ENCODE peak calls at places on chromosomes 12 and 14, in four cellular contexts. C, B, X and R are unnamed samples.

GRCh38 chr14:69536976-69537375 is 37.7 kb downstream of the CCDC177 start:
- DNase-seq in B (no peak), X (no peak), C (no peak), R (no peak)

GRCh38 chr14:38366374-38366773 is 110.5 kb upstream of the CLEC14A start:
- DNase-seq in B (no peak), X (no peak), C (no peak), R (no peak)

GRCh38 chr12:107660861-107661415 is 24.7 kb upstream of the PWP1 start:
- DNase-seq in B (no peak), X (no peak), C (no peak), R (no peak)

GRCh38 chr12:1282670-1283361 is 291.8 kb downstream of the ERC1 start:
- DNase-seq in C (peak; percentile 49), B (no peak), X (no peak), R (peak; percentile 75)

GRCh38 chr14:32932921-32933622 is 5.6 kb upstream of the NPAS3 start:
- DNase-seq in B (no peak), C (no peak), X (no peak), R (no peak)

GRCh38 chr12:108663324-108664015 is 29.8 kb upstream of the SELPLG start:
- DNase-seq in B (no peak), C (no peak), X (no peak), R (no peak)

GRCh38 chr14:88948199-88948598 is 123.7 kb downstream of the TTC8 start:
- DNase-seq in C (no peak), X (no peak), B (no peak), R (no peak)

GRCh38 chr12:100234591-100235304 is 32.1 kb downstream of the DEPDC4 start:
- DNase-seq in C (peak; percentile 76), B (peak; percentile 51), X (no peak), R (peak; percentile 65)

GRCh38 chr14:24394275-24394674 is 4.5 kb upstream of the NYNRIN start:
- DNase-seq in C (no peak), B (no peak), X (no peak), R (no peak)

GRCh38 chr12:93785262-93786010 is 108.3 kb downstream of the CRADD start:
- DNase-seq in X (peak; percentile 76), B (no peak), C (peak; percentile 97), R (peak; percentile 96)

GRCh38 chr12:70664463-70664862 is 27.2 kb upstream of the PTPRB start:
- DNase-seq in C (no peak), B (no peak), X (no peak), R (no peak)

GRCh38 chr14:31357279-31357678 is 63.1 kb downstream of the HEATR5A start:
- DNase-seq in X (no peak), C (peak; percentile 28), B (no peak), R (no peak)

GRCh38 chr14:96905825-96906224 is 108.6 kb downstream of the VRK1 start:
- DNase-seq in B (no peak), C (no peak), X (no peak), R (peak; percentile 37)

GRCh38 chr12:44774815-44775411 is 101.2 kb downstream of the NELL2 start:
- DNase-seq in B (no peak), X (no peak), C (peak; percentile 24), R (peak; percentile 2)

GRCh38 chr12:52721838-52722470 is 18.6 kb upstream of the KRT77 start:
- DNase-seq in B (no peak), C (no peak), X (no peak), R (no peak)

GRCh38 chr14:91303091-91303923 is 58.8 kb upstream of the GPR68 start:
- DNase-seq in X (no peak), C (peak; percentile 12), B (no peak), R (no peak)

GRCh38 chr14:58584383-58584782 is 53.4 kb upstream of the DACT1 start:
- DNase-seq in B (peak; percentile 47), X (no peak), C (peak; percentile 56), R (peak; percentile 81)

GRCh38 chr12:43988838-43989560 is 153.1 kb downstream of the TMEM117 start:
- DNase-seq in X (no peak), C (peak; percentile 18), B (no peak), R (no peak)

GRCh38 chr14:100287202-100287997 is 18.8 kb downstream of the SLC25A29 start:
- DNase-seq in C (no peak), X (no peak), B (no peak), R (no peak)

GRCh38 chr14:91144425-91145145 is 30.7 kb downstream of the DGLUCY start:
- DNase-seq in X (no peak), B (peak; percentile 52), C (peak; percentile 56), R (peak; percentile 75)

GRCh38 chr12:31590730-31591307 is at the start of gene DENND5B:
- DNase-seq in B (no peak), X (no peak), C (peak; percentile 87), R (peak; percentile 62)

GRCh38 chr14:69658664-69659261 is 47.4 kb downstream of the SUSD6 start:
- DNase-seq in C (no peak), X (no peak), B (no peak), R (no peak)

GRCh38 chr14:103129301-103130016 is 6.2 kb downstream of the TNFAIP2 start:
- DNase-seq in X (no peak), B (no peak), C (no peak), R (no peak)

GRCh38 chr14:90714811-90715210 is 101.4 kb downstream of the TTC7B start:
- DNase-seq in B (no peak), X (no peak), C (peak; percentile 65), R (peak; percentile 34)

GRCh38 chr12:108403952-108404351 is 64.8 kb upstream of the CMKLR1 start:
- DNase-seq in X (no peak), C (peak; percentile 14), B (no peak), R (no peak)

GRCh38 chr12:25800101-25800500 is 158.4 kb upstream of the RASSF8 start:
- DNase-seq in X (no peak), C (no peak), B (no peak), R (no peak)

GRCh38 chr12:15984097-15984800 is 73.1 kb downstream of the DERA start:
- DNase-seq in X (no peak), B (no peak), C (peak; percentile 20), R (no peak)

GRCh38 chr12:68199127-68199526 is 26.5 kb downstream of the IL26 start:
- DNase-seq in X (no peak), C (no peak), B (no peak), R (no peak)

GRCh38 chr12:54945082-54945481 is 39.5 kb downstream of the TESPA1 start:
- DNase-seq in X (no peak), C (peak; percentile 15), B (no peak), R (no peak)

GRCh38 chr14:22837059-22837749 is 819 bp downstream of the MMP14 start:
- DNase-seq in X (no peak), C (peak; percentile 81), B (no peak), R (peak; percentile 63)
- H3K4me3 ChIP-seq in X (peak overlapping the region; percentile 94), C (peak overlapping the region; percentile 88), B (peak overlapping the region; percentile 89), R (peak overlapping the region; percentile 93)

GRCh38 chr12:116955382-116956021 is 44.8 kb downstream of the FBXW8 start:
- DNase-seq in B (no peak), X (peak; percentile 62), C (peak; percentile 15), R (no peak)

GRCh38 chr12:116954700-116955381 is 44.1 kb downstream of the FBXW8 start:
- DNase-seq in C (no peak), X (no peak), B (no peak), R (no peak)

GRCh38 chr12:116945901-116946550 is 35.3 kb downstream of the FBXW8 start:
- DNase-seq in X (no peak), C (no peak), B (no peak), R (no peak)

GRCh38 chr12:116948298-116948697 is 37.5 kb downstream of the FBXW8 start:
- DNase-seq in C (no peak), B (no peak), X (no peak), R (no peak)

GRCh38 chr12:116950628-116951325 is 40.0 kb downstream of the FBXW8 start:
- DNase-seq in X (no peak), B (no peak), C (no peak), R (no peak)
- H3K4me3 ChIP-seq in X (no peak overlapping the region), B (no peak overlapping the region), C (no peak overlapping the region), R (no peak overlapping the region)

GRCh38 chr12:6444704-6445688 is at the start of gene CD27:
- DNase-seq in C (no peak), B (no peak), X (no peak), R (no peak)
- H3K4me3 ChIP-seq in C (no peak within 1 kb of the TSS), B (no peak within 1 kb of the TSS), X (no peak within 1 kb of the TSS), R (no peak within 1 kb of the TSS)

GRCh38 chr12:104048162-104048561 is 1.8 kb downstream of the GLT8D2 start:
- DNase-seq in C (no peak), X (no peak), B (no peak), R (no peak)

GRCh38 chr12:104049278-104050257 is at the start of gene GLT8D2:
- DNase-seq in X (no peak), B (peak; percentile 64), C (peak; percentile 94), R (peak; percentile 85)

GRCh38 chr12:104054681-104055346 is 4.8 kb upstream of the GLT8D2 start:
- DNase-seq in B (no peak), X (no peak), C (no peak), R (no peak)

GRCh38 chr12:104046306-104046705 is 3.7 kb downstream of the GLT8D2 start:
- DNase-seq in B (no peak), X (no peak), C (no peak), R (no peak)

DNA sequence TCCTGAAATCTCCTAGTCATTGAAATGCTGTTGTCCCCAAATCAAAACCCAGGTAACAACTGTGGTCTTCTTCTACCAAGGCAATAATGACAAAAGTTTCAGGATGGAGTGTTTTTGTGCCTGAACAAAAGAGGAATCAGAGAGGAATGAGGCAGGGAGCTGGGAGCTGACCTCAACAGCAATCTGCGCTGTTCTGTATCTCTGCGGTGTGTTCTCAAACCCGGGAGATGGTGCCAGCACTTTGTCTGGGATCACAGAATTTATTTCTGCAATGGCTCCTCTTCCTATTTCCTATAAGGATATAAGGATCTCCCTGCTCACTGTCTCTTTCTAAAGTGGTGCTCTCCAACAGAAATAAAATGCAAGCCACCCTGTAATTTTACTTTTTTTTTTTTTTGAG is 449 bp upstream of the GLT8D2 start:
- DNase-seq in X (no peak), B (no peak), C (peak; percentile 57), R (peak; percentile 15)
- H3K4me3 ChIP-seq in X (no peak overlapping the region), B (peak overlapping the region; percentile 67), C (peak overlapping the region; percentile 82), R (peak overlapping the region; percentile 73)

DNA sequence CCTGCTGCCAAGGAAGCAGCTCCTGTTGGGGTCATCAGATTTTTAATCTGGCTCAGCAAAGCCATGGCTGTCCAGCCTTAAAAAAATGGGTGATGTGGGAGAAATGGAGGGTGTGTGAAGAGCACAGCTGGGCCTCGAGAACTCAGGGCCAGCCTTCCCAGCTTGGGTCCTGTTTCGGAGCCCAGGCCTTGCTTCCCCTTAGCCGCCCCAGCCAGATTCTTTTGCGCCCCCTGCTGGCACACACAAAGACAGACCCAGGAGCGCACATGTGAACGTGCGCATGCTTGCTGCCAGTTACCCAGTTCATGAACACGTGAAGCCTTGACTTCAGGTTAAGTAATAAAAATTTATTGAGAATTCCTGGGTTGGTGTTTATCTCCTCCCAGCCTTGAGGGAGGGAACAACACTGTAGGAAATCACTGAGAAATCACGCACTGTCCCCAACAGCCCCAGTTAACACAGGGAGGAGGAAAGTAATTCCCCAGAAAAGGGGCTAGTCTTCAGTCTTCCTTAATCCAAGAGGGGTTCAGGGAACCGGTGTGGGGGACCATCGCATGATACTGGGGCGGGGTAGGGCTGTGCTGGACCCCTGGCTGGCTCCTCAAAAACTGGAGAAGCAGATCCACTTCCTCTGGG is 5.3 kb downstream of the PHB2 start:
- DNase-seq in B (peak; percentile 79), X (no peak), C (peak; percentile 89), R (peak; percentile 85)
- H3K4me3 ChIP-seq in B (no peak overlapping the region), X (no peak overlapping the region), C (no peak overlapping the region), R (no peak overlapping the region)